ENCODE peak calls at places on chromosomes 5 and 9, in seven cellular contexts. X is A549; C is thoracic aorta; V is SJSA1; S is esophagus squamous epithelium; F is CD8-positive, alpha-beta memory T cell; K is right cardiac atrium. N is an unnamed sample.
A peak's percentile ranks its signal among the peaks of the same experiment; 100 is the strongest.

GRCh38 chr9:38101423-38101822 is 32.4 kb upstream of the SHB start:
- DNase-seq in X (no peak), C (no peak), V (no peak), S (no peak), F (no peak), K (no peak), N (no peak)

GRCh38 chr5:118224546-118224945 is 763.8 kb downstream of the DTWD2 start:
- DNase-seq in X (no peak), C (no peak), V (no peak), S (no peak), F (no peak), K (no peak), N (no peak)

GRCh38 chr5:178114325-178115135 is 1.2 kb downstream of the N4BP3 start:
- DNase-seq in X (no peak), C (no peak), V (no peak), S (no peak), F (peak; percentile 61), K (no peak), N (no peak)

GRCh38 chr5:150253416-150254208 is 36.0 kb downstream of the CAMK2A start:
- DNase-seq in X (no peak), C (no peak), V (no peak), S (no peak), F (no peak), K (peak; percentile 28), N (no peak)

GRCh38 chr5:31231171-31231570 is 37.7 kb downstream of the CDH6 start:
- DNase-seq in X (no peak), C (no peak), V (no peak), S (no peak), F (no peak), K (no peak), N (no peak)

GRCh38 chr9:130728721-130729120 is 35.1 kb downstream of the EXOSC2 start:
- DNase-seq in X (no peak), C (no peak), V (peak; percentile 36), S (no peak), F (no peak), K (no peak), N (no peak)

GRCh38 chr9:70218767-70219166 is 40.0 kb upstream of the SMC5 start:
- DNase-seq in X (no peak), C (no peak), V (no peak), S (no peak), F (no peak), K (no peak), N (no peak)

GRCh38 chr5:173972844-173973613 is 15.9 kb upstream of the C5orf47 start:
- DNase-seq in X (peak; percentile 86), C (peak; percentile 25), V (peak; percentile 74), S (peak; percentile 18), F (peak; percentile 70), K (peak; percentile 91), N (no peak)

GRCh38 chr5:101878190-101878589 is 417.9 kb downstream of the SLCO4C1 start:
- DNase-seq in X (no peak), C (no peak), V (no peak), S (no peak), F (no peak), K (no peak), N (no peak)

GRCh38 chr5:92543246-92543645 is 1037.8 kb downstream of the NR2F1-AS1 start:
- DNase-seq in X (no peak), C (no peak), V (no peak), S (no peak), F (no peak), K (no peak), N (no peak)

GRCh38 chr5:172459396-172460165 is 5.3 kb upstream of the SH3PXD2B start:
- DNase-seq in X (no peak), C (no peak), V (no peak), S (no peak), F (no peak), K (no peak), N (no peak)
- H3K4me1 ChIP-seq in X (peaks cover 7% of the 10 kb centered on the region), C (peaks cover 5% of the 10 kb centered on the region), V (peaks cover 32% of the 10 kb centered on the region), S (peaks cover 7% of the 10 kb centered on the region), F (no peaks in the 10 kb centered on the region), K (no peaks in the 10 kb centered on the region), N (peaks cover 3% of the 10 kb centered on the region)

DNA sequence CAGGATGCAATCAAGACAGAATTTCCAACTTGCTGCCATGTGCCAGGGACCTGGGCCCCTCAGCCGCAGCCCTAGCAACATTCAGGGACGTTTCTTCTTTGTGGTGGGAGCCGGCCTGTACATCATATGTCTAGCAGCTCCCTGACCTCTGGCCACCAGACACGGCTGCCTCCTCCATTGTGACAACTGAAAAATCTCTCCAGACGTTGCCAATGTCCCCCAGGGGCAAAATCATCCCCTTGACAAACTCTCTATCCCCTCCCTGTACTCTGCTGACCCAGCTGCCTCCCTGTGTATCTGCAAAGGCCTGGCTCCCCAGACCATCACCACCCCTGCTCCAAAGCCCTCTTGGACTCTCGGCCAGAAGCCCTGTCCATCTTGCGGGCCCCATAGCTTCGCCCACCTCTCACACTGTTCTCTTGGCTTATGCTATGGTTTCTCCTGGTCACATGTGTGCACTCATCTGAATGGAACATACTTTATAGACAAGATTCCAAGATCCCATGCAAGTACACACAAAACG is 40.8 kb downstream of the BICD2 start:
- DNase-seq in X (no peak), C (no peak), V (no peak), S (no peak), F (no peak), K (no peak), N (no peak)
- H3K27ac ChIP-seq in X (no peak overlapping the region), C (no peak overlapping the region), V (peak overlapping the region; percentile 74), S (peak overlapping the region; percentile 91), F (no peak overlapping the region), K (no peak overlapping the region), N (no peak overlapping the region)

GRCh38 chr5:135383803-135384495 is 15.1 kb downstream of the MACROH2A1 start:
- DNase-seq in X (no peak), C (no peak), V (no peak), S (no peak), F (no peak), K (no peak), N (no peak)
- H3K4me1 ChIP-seq in X (peaks cover 34% of the 10 kb centered on the region), C (peaks cover 18% of the 10 kb centered on the region), V (peaks cover 13% of the 10 kb centered on the region), S (peaks cover 34% of the 10 kb centered on the region), F (peaks cover 9% of the 10 kb centered on the region), K (peaks cover 42% of the 10 kb centered on the region), N (peaks cover 9% of the 10 kb centered on the region)

GRCh38 chr5:125367702-125368101 is 621.3 kb upstream of the ZNF608 start:
- DNase-seq in X (no peak), C (no peak), V (no peak), S (no peak), F (no peak), K (no peak), N (no peak)
- H3K27ac ChIP-seq in X (no peak overlapping the region), C (no peak overlapping the region), V (no peak overlapping the region), S (no peak overlapping the region), F (no peak overlapping the region), K (no peak overlapping the region), N (no peak overlapping the region)

GRCh38 chr9:2027761-2028160 is 12.6 kb downstream of the SMARCA2 start:
- DNase-seq in X (no peak), C (no peak), V (no peak), S (no peak), F (no peak), K (no peak), N (no peak)
- H3K4me1 ChIP-seq in X (no peaks in the 10 kb centered on the region), C (peaks cover 40% of the 10 kb centered on the region), V (no peaks in the 10 kb centered on the region), S (peaks cover 3% of the 10 kb centered on the region), F (peaks cover 71% of the 10 kb centered on the region), K (peaks cover 25% of the 10 kb centered on the region), N (peaks cover 4% of the 10 kb centered on the region)

GRCh38 chr5:5278815-5279381 is 138.8 kb downstream of the ADAMTS16 start:
- DNase-seq in X (peak; percentile 9), C (no peak), V (peak; percentile 25), S (no peak), F (no peak), K (no peak), N (no peak)
- H3K27ac ChIP-seq in X (peak overlapping the region; percentile 40), C (no peak overlapping the region), V (no peak overlapping the region), S (no peak overlapping the region), F (no peak overlapping the region), K (no peak overlapping the region), N (no peak overlapping the region)

GRCh38 chr5:78505860-78506259 is 142.7 kb downstream of the LHFPL2 start:
- DNase-seq in X (no peak), C (no peak), V (no peak), S (no peak), F (no peak), K (no peak), N (no peak)

GRCh38 chr5:78506296-78507049 is 142.1 kb downstream of the LHFPL2 start:
- DNase-seq in X (no peak), C (no peak), V (no peak), S (no peak), F (no peak), K (no peak), N (no peak)

GRCh38 chr5:78504726-78505431 is 143.7 kb downstream of the LHFPL2 start:
- DNase-seq in X (peak; percentile 47), C (peak; percentile 84), V (peak; percentile 72), S (no peak), F (no peak), K (peak; percentile 95), N (peak; percentile 97)

GRCh38 chr5:78501411-78502338 is 141.3 kb downstream of the SCAMP1 start:
- DNase-seq in X (no peak), C (no peak), V (no peak), S (no peak), F (no peak), K (no peak), N (no peak)

DNA sequence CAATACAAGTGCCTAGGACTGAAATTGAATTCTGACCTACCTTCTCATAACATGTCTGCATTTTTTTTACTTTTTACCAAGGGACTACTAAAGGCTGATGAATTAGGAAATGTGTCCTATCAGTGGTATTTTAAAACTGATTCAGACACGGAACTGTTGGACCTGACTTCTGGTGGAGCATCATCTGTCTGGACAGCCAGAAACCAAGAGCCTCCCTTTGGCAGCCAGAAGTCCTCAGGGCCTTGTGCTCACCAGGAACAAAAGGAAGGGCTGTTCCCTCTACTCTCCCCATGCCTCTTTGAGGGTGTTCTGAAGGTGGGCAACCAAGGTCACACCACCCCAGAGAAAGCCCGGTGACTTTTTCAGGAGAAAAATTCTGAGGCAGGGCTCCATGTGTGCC is 143.5 kb downstream of the SCAMP1 start:
- DNase-seq in X (no peak), C (no peak), V (no peak), S (no peak), F (no peak), K (no peak), N (no peak)
- H3K4me1 ChIP-seq in X (peaks cover 42% of the 10 kb centered on the region), C (peaks cover 31% of the 10 kb centered on the region), V (peaks cover 23% of the 10 kb centered on the region), S (peaks cover 22% of the 10 kb centered on the region), F (no peaks in the 10 kb centered on the region), K (peaks cover 13% of the 10 kb centered on the region), N (peaks cover 36% of the 10 kb centered on the region)

DNA sequence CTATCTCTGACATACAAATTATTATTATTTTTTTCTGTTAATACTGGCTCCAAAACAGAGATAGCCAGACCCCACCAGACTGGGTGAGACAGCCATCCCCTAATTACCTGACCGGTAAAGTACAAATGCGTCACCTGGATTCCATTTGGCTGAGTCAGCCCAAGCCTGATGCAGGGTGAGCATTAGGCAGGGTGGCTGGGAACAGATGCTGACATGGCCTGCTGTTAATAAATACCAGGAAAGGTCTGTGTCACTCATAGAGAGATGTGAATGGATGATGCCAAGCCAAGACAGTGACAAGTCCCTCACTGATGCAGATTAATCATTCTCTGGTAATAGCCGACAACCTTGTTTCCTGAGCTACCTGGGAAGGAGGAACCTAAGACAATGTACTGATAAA is 183.5 kb downstream of the TRIM32 start:
- DNase-seq in X (peak; percentile 77), C (no peak), V (no peak), S (no peak), F (no peak), K (no peak), N (no peak)
- H3K27ac ChIP-seq in X (peak overlapping the region; percentile 52), C (no peak overlapping the region), V (no peak overlapping the region), S (no peak overlapping the region), F (no peak overlapping the region), K (no peak overlapping the region), N (no peak overlapping the region)

N was measured in ascending aorta.